ENCODE peak calls at places on chromosome 1, in five cellular contexts. T is NCI-H2081, L is Peyer's patch, N is ureter, R is SHP77. J is an unnamed sample.

GRCh38 chr1:56424744-56425493 is 154.4 kb downstream of the PLPP3 start:
- DNase-seq in T (no peak), L (peak), N (no peak), R (peak), J (no peak)

GRCh38 chr1:208461680-208462079 is 217.5 kb upstream of the PLXNA2 start:
- DNase-seq in T (no peak), L (no peak), N (no peak), R (peak), J (no peak)

GRCh38 chr1:47395433-47395832 is 20.7 kb upstream of the FOXE3 start:
- DNase-seq in T (no peak), L (no peak), N (no peak), R (no peak), J (no peak)

GRCh38 chr1:30087465-30087864 is 635.9 kb downstream of the MATN1 start:
- DNase-seq in T (peak), L (no peak), N (no peak), R (no peak), J (no peak)

GRCh38 chr1:53352576-53352975 is 24.7 kb upstream of the LRP8 start:
- DNase-seq in T (no peak), L (no peak), N (no peak), R (no peak), J (no peak)

GRCh38 chr1:218516526-218516925 is 171.4 kb downstream of the TGFB2 start:
- DNase-seq in T (no peak), L (no peak), N (no peak), R (no peak), J (no peak)

GRCh38 chr1:201912832-201913231 is 24.1 kb downstream of the SHISA4 start:
- DNase-seq in T (no peak), L (peak), N (no peak), R (no peak), J (peak)

GRCh38 chr1:27342778-27343638 is 1.2 kb downstream of the SYTL1 start:
- DNase-seq in T (no peak), L (peak), N (peak), R (peak), J (peak)